ENCODE peak calls at places on chromosomes 16 and 17, in ten cellular contexts. P is left cardiac atrium; G is caudate nucleus; V is GM12878; J is stimulated activated CD4-positive, alpha-beta T cell treated with anti-CD3 and anti-CD28 coated beads, Interleukin-4, amount 100 ng/mL, for 4 hours; C is AG10803; Z is RPMI8226; H is GM23338; E is NCI-H1105 treated with DMSO at 0.1 percent for 48 hours; F is KG1. W is an unnamed sample.

GRCh38 chr16:74309789-74310781 is 13.5 kb downstream of the PSMD7 start:
- DNase-seq in P (no peak), G (no peak), V (no peak), J (no peak), C (peak), Z (peak), H (peak), E (peak), F (peak), W (no peak)

GRCh38 chr17:36547776-36548175 is 3.1 kb downstream of the GGNBP2 start:
- DNase-seq in P (no peak), G (no peak), V (no peak), J (no peak), C (no peak), Z (no peak), H (no peak), E (no peak), F (no peak), W (no peak)

GRCh38 chr16:19991614-19992013 is 82.1 kb downstream of the GPR139 start:
- DNase-seq in P (no peak), G (no peak), V (no peak), J (no peak), C (no peak), Z (no peak), H (peak), E (no peak), F (no peak), W (no peak)

GRCh38 chr16:86609115-86609514 is 30.8 kb downstream of the FOXL1 start:
- DNase-seq in P (no peak), G (no peak), V (no peak), J (no peak), C (peak), Z (no peak), H (no peak), E (no peak), F (no peak), W (no peak)

GRCh38 chr17:64767269-64767997 is 105.3 kb upstream of the SMURF2 start:
- DNase-seq in P (no peak), G (no peak), V (no peak), J (no peak), C (no peak), Z (no peak), H (no peak), E (no peak), F (no peak), W (no peak)

GRCh38 chr16:69924777-69925191 is 26.4 kb upstream of the CLEC18A start:
- DNase-seq in P (peak), G (no peak), V (no peak), J (no peak), C (peak), Z (no peak), H (peak), E (no peak), F (no peak), W (no peak)

GRCh38 chr16:23072084-23072599 is 77.1 kb downstream of the USP31 start:
- DNase-seq in P (peak), G (no peak), V (no peak), J (no peak), C (peak), Z (no peak), H (no peak), E (no peak), F (no peak), W (no peak)

GRCh38 chr16:53821957-53822625 is 118.1 kb downstream of the FTO start:
- DNase-seq in P (no peak), G (no peak), V (no peak), J (no peak), C (peak), Z (no peak), H (no peak), E (no peak), F (no peak), W (no peak)

GRCh38 chr16:53773150-53773846 is 69.3 kb downstream of the FTO start:
- DNase-seq in P (no peak), G (peak), V (peak), J (no peak), C (peak), Z (peak), H (peak), E (peak), F (no peak), W (no peak)

GRCh38 chr17:79338142-79338541 is 263.5 kb downstream of the ENGASE start:
- DNase-seq in P (no peak), G (no peak), V (no peak), J (no peak), C (no peak), Z (no peak), H (peak), E (no peak), F (no peak), W (no peak)

GRCh38 chr16:81888520-81889394 is 109.7 kb downstream of the PLCG2 start:
- DNase-seq in P (no peak), G (no peak), V (no peak), J (no peak), C (no peak), Z (no peak), H (no peak), E (no peak), F (no peak), W (no peak)

GRCh38 chr16:17359778-17360177 is 111.0 kb downstream of the XYLT1 start:
- DNase-seq in P (no peak), G (no peak), V (no peak), J (peak), C (peak), Z (peak), H (no peak), E (peak), F (no peak), W (peak)

GRCh38 chr16:56350491-56351405 is 74.6 kb downstream of the AMFR start:
- DNase-seq in P (peak), G (no peak), V (no peak), J (no peak), C (no peak), Z (no peak), H (no peak), E (no peak), F (no peak), W (no peak)

GRCh38 chr16:24841291-24841690 is 4.5 kb upstream of the SLC5A11 start:
- DNase-seq in P (no peak), G (no peak), V (no peak), J (no peak), C (no peak), Z (no peak), H (no peak), E (no peak), F (no peak), W (no peak)

GRCh38 chr17:246226-246625 is 64.8 kb upstream of the DOC2B start:
- DNase-seq in P (peak), G (no peak), V (no peak), J (no peak), C (no peak), Z (no peak), H (no peak), E (no peak), F (no peak), W (no peak)

GRCh38 chr16:11156401-11156800 is 99.6 kb downstream of the SOCS1 start:
- DNase-seq in P (no peak), G (no peak), V (no peak), J (no peak), C (no peak), Z (no peak), H (no peak), E (no peak), F (no peak), W (no peak)

GRCh38 chr17:82930924-82931695 is 91.3 kb upstream of the ZNF750 start:
- DNase-seq in P (peak), G (no peak), V (no peak), J (no peak), C (no peak), Z (no peak), H (no peak), E (no peak), F (no peak), W (no peak)

GRCh38 chr17:41919840-41920579 is 1.3 kb upstream of the ACLY start:
- DNase-seq in P (no peak), G (no peak), V (no peak), J (no peak), C (peak), Z (no peak), H (peak), E (no peak), F (no peak), W (no peak)

GRCh38 chr16:27579086-27579980 is 29.4 kb downstream of the KATNIP start:
- DNase-seq in P (no peak), G (no peak), V (no peak), J (no peak), C (peak), Z (no peak), H (no peak), E (no peak), F (no peak), W (no peak)

GRCh38 chr16:86448306-86448705 is 62.0 kb upstream of the FOXF1 start:
- DNase-seq in P (no peak), G (no peak), V (no peak), J (no peak), C (no peak), Z (no peak), H (no peak), E (no peak), F (no peak), W (no peak)

GRCh38 chr17:14474591-14474990 is 173.7 kb downstream of the HS3ST3B1 start:
- DNase-seq in P (no peak), G (no peak), V (no peak), J (no peak), C (no peak), Z (no peak), H (no peak), E (no peak), F (no peak), W (no peak)

GRCh38 chr16:11159189-11159588 is 96.8 kb downstream of the SOCS1 start:
- DNase-seq in P (no peak), G (no peak), V (no peak), J (no peak), C (no peak), Z (no peak), H (no peak), E (no peak), F (no peak), W (no peak)

GRCh38 chr17:80346498-80347275 is 68.3 kb upstream of the ENDOV start:
- DNase-seq in P (no peak), G (no peak), V (no peak), J (no peak), C (no peak), Z (no peak), H (no peak), E (no peak), F (no peak), W (no peak)

GRCh38 chr16:22665048-22665797 is 148.7 kb upstream of the HS3ST2 start:
- DNase-seq in P (no peak), G (no peak), V (no peak), J (no peak), C (no peak), Z (no peak), H (no peak), E (no peak), F (no peak), W (no peak)

GRCh38 chr17:16932156-16932555 is 39.8 kb downstream of the TNFRSF13B start:
- DNase-seq in P (no peak), G (no peak), V (no peak), J (no peak), C (no peak), Z (no peak), H (no peak), E (no peak), F (no peak), W (no peak)

GRCh38 chr16:67673712-67674580 is 7.3 kb downstream of the C16orf86 start:
- DNase-seq in P (peak), G (no peak), V (no peak), J (no peak), C (no peak), Z (no peak), H (no peak), E (peak), F (no peak), W (no peak)

GRCh38 chr17:58329035-58329807 is 626 bp upstream of the TSPOAP1 start:
- DNase-seq in P (peak), G (no peak), V (peak), J (peak), C (no peak), Z (peak), H (peak), E (no peak), F (peak), W (peak)

GRCh38 chr17:40355123-40355803 is 9.3 kb downstream of the GJD3 start:
- DNase-seq in P (peak), G (peak), V (no peak), J (peak), C (peak), Z (peak), H (peak), E (peak), F (no peak), W (no peak)

GRCh38 chr17:75771334-75772281 is 6.6 kb upstream of the GALK1 start:
- DNase-seq in P (no peak), G (no peak), V (no peak), J (no peak), C (no peak), Z (no peak), H (no peak), E (no peak), F (no peak), W (no peak)

GRCh38 chr16:1533443-1533951 is at the start of gene TMEM204:
- DNase-seq in P (peak), G (no peak), V (no peak), J (no peak), C (peak), Z (no peak), H (peak), E (no peak), F (no peak), W (no peak)

GRCh38 chr17:60170835-60171752 is 21.3 kb downstream of the CA4 start:
- DNase-seq in P (no peak), G (no peak), V (no peak), J (no peak), C (peak), Z (no peak), H (no peak), E (no peak), F (no peak), W (no peak)

GRCh38 chr17:16939606-16940115 is 32.3 kb downstream of the TNFRSF13B start:
- DNase-seq in P (peak), G (no peak), V (no peak), J (no peak), C (no peak), Z (no peak), H (no peak), E (no peak), F (no peak), W (no peak)

GRCh38 chr17:63247706-63248105 is 198.4 kb downstream of the CYB561 start:
- DNase-seq in P (no peak), G (no peak), V (no peak), J (no peak), C (peak), Z (no peak), H (no peak), E (no peak), F (no peak), W (no peak)

GRCh38 chr16:10039220-10040096 is 142.8 kb downstream of the GRIN2A start:
- DNase-seq in P (peak), G (peak), V (no peak), J (no peak), C (peak), Z (no peak), H (peak), E (no peak), F (no peak), W (no peak)